ENCODE peak calls at places on chromosomes 3 and 15, in seven cellular contexts. V is NCI-H187; I is psoas muscle; E is neural progenitor cell; K is lung; J is activated CD4-positive, alpha-beta T cell treated with anti-CD3 and anti-CD28 coated beads, Interleukin-2, amount 50 U/mL, for 1 hour; Z is HCT116. T is an unnamed sample.

GRCh38 chr3:73379465-73379864 is 245.3 kb downstream of the PDZRN3 start:
- DNase-seq in V (no peak), E (no peak), Z (no peak), I (no peak), J (no peak), K (no peak), T (no peak)

GRCh38 chr3:71389911-71390573 is 193.5 kb downstream of the FOXP1 start:
- DNase-seq in I (peak), J (peak), K (peak), E (peak), V (no peak), Z (no peak), T (peak)

GRCh38 chr3:111943533-111943932 is 35.3 kb upstream of the ABHD10 start:
- DNase-seq in Z (no peak), V (no peak), E (no peak), K (no peak), J (no peak), I (no peak), T (no peak)

GRCh38 chr15:95760508-95760907 is 570.0 kb upstream of the NR2F2 start:
- DNase-seq in V (no peak), I (no peak), K (no peak), Z (no peak), J (no peak), E (peak), T (no peak)

GRCh38 chr15:40045572-40046217 is 6.7 kb upstream of the SRP14 start:
- DNase-seq in V (no peak), K (no peak), Z (no peak), J (no peak), I (no peak), E (no peak), T (no peak)

GRCh38 chr3:31978553-31978952 is 2.5 kb downstream of the OSBPL10 start:
- DNase-seq in I (no peak), J (no peak), K (no peak), Z (no peak), E (no peak), V (no peak), T (no peak)

GRCh38 chr15:52563499-52564060 is 5.2 kb downstream of the ARPP19 start:
- DNase-seq in I (no peak), K (no peak), Z (no peak), V (no peak), J (no peak), E (no peak), T (no peak)

GRCh38 chr3:186142556-186142955 is 33.7 kb upstream of the ETV5 start:
- DNase-seq in J (no peak), V (no peak), K (no peak), I (no peak), E (no peak), Z (no peak), T (no peak)

GRCh38 chr15:74278269-74278668 is 42.1 kb downstream of the CCDC33 start:
- DNase-seq in E (no peak), J (no peak), V (no peak), I (peak), K (no peak), Z (no peak), T (no peak)

GRCh38 chr15:83695901-83696425 is 42.0 kb downstream of the ADAMTSL3 start:
- DNase-seq in K (no peak), I (no peak), V (no peak), E (no peak), Z (no peak), J (no peak), T (no peak)

GRCh38 chr15:40900256-40901052 is 6.2 kb downstream of the VPS18 start:
- DNase-seq in E (no peak), V (no peak), I (no peak), Z (no peak), K (no peak), J (no peak), T (no peak)

GRCh38 chr3:9101286-9101685 is 138.0 kb upstream of the RAD18 start:
- DNase-seq in E (peak), I (no peak), Z (no peak), K (no peak), J (no peak), V (no peak), T (no peak)

GRCh38 chr3:32420138-32420981 is 28.7 kb downstream of the CMTM7 start:
- DNase-seq in I (no peak), K (no peak), Z (peak), V (no peak), J (peak), E (peak), T (peak)

GRCh38 chr15:61839541-61839940 is 220.7 kb downstream of the VPS13C start:
- DNase-seq in V (no peak), Z (no peak), J (no peak), K (no peak), E (no peak), I (no peak), T (no peak)

GRCh38 chr15:98648654-98649537 is 557 bp downstream of the IGF1R start:
- DNase-seq in V (no peak), I (peak), E (peak), J (peak), K (peak), Z (no peak), T (peak)

GRCh38 chr3:131856171-131856570 is 178.6 kb downstream of the CPNE4 start:
- DNase-seq in K (no peak), E (no peak), J (no peak), Z (no peak), I (no peak), V (no peak), T (no peak)

GRCh38 chr15:31839388-31839787 is 190.9 kb upstream of the CHRNA7 start:
- DNase-seq in Z (no peak), V (no peak), J (no peak), K (no peak), E (no peak), I (no peak), T (no peak)

GRCh38 chr15:42131826-42132806 is 24.3 kb downstream of the PLA2G4F start:
- DNase-seq in I (no peak), V (peak), K (peak), E (peak), Z (no peak), J (no peak), T (no peak)

GRCh38 chr3:129502641-129503386 is 25.6 kb upstream of the RHO start:
- DNase-seq in Z (no peak), V (no peak), I (no peak), K (no peak), J (no peak), E (no peak), T (no peak)

GRCh38 chr3:134029734-134030381 is at the start of gene SLCO2A1:
- DNase-seq in E (peak), K (no peak), V (peak), I (no peak), J (no peak), Z (no peak), T (peak)

GRCh38 chr3:117035785-117036184 is 326.2 kb downstream of the TUSC7 start:
- DNase-seq in Z (no peak), V (no peak), I (peak), K (no peak), J (no peak), E (peak), T (no peak)

GRCh38 chr3:196268270-196269163 is 19.0 kb downstream of the PCYT1A start:
- DNase-seq in V (no peak), E (no peak), J (no peak), K (no peak), Z (no peak), I (no peak), T (no peak)

GRCh38 chr3:33749546-33750215 is 31.6 kb upstream of the CLASP2 start:
- DNase-seq in K (no peak), J (no peak), E (no peak), I (no peak), V (no peak), Z (no peak), T (no peak)

GRCh38 chr3:120144267-120144666 is 50.0 kb upstream of the GSK3B start:
- DNase-seq in E (peak), K (no peak), Z (no peak), V (no peak), J (no peak), I (no peak), T (no peak)

GRCh38 chr3:180036092-180036677 is 552 bp downstream of the PEX5L start:
- DNase-seq in V (no peak), E (peak), K (no peak), Z (no peak), J (no peak), I (no peak), T (no peak)

GRCh38 chr3:248841-249520 is 52.4 kb downstream of the CHL1 start:
- DNase-seq in J (no peak), Z (no peak), V (no peak), I (no peak), K (no peak), E (no peak), T (no peak)

GRCh38 chr3:107831590-107831989 is 259.2 kb downstream of the CD47 start:
- DNase-seq in Z (no peak), K (no peak), J (no peak), V (no peak), I (no peak), E (no peak), T (no peak)

GRCh38 chr3:140388525-140388924 is 289.3 kb upstream of the TRIM42 start:
- DNase-seq in I (no peak), E (no peak), K (peak), Z (no peak), J (no peak), V (no peak), T (no peak)

GRCh38 chr3:23450806-23451205 is 247.7 kb downstream of the UBE2E2 start:
- DNase-seq in Z (no peak), E (no peak), I (no peak), V (no peak), J (no peak), K (no peak), T (no peak)

GRCh38 chr3:170909129-170909903 is 879 bp upstream of the EIF5A2 start:
- DNase-seq in K (no peak), Z (no peak), J (no peak), E (no peak), V (no peak), I (no peak), T (no peak)